ENCODE peak calls at places on chromosomes 13 and 19, in four cellular contexts. A is lower lobe of right lung; Y is COR-L47; S is activated naive CD8-positive, alpha-beta T cell treated with anti-CD3 and anti-CD28 coated beads, Interleukin-2, amount 50 U/mL, for 16 hours. J is an unnamed sample.
A peak's percentile ranks its signal among the peaks of the same experiment; 100 is the strongest.

GRCh38 chr19:40598918-40599307 is 2.3 kb upstream of the LTBP4 start:
- DNase-seq in A (no peak), Y (no peak), S (no peak), J (no peak)

GRCh38 chr19:472005-472858 is 11.4 kb upstream of the SHC2 start:
- DNase-seq in A (no peak), Y (no peak), S (no peak), J (no peak)

GRCh38 chr13:46844431-46844830 is 47.5 kb upstream of the ESD start:
- DNase-seq in A (no peak), Y (no peak), S (no peak), J (no peak)

GRCh38 chr13:109918179-109918651 is 131.8 kb upstream of the IRS2 start:
- DNase-seq in A (no peak), Y (no peak), S (no peak), J (no peak)

GRCh38 chr13:24264976-24265375 is 44.4 kb upstream of the C1QTNF9 start:
- DNase-seq in A (peak; percentile 75), Y (no peak), S (peak; percentile 35), J (peak; percentile 74)

GRCh38 chr19:53879145-53880037 is 2.6 kb upstream of the PRKCG start:
- DNase-seq in A (peak; percentile 92), Y (peak; percentile 54), S (peak; percentile 61), J (peak; percentile 56)

GRCh38 chr13:89380101-89380500 is 1708.9 kb downstream of the SLITRK5 start:
- DNase-seq in A (no peak), Y (peak; percentile 46), S (no peak), J (no peak)

GRCh38 chr13:102944821-102945220 is 99.0 kb downstream of the ERCC5 start:
- DNase-seq in A (no peak), Y (no peak), S (no peak), J (no peak)

GRCh38 chr19:32258167-32258566 is 87.2 kb upstream of the ZNF507 start:
- DNase-seq in A (no peak), Y (no peak), S (no peak), J (no peak)

GRCh38 chr19:55176116-55176515 is 4.0 kb downstream of the SYT5 start:
- DNase-seq in A (no peak), Y (no peak), S (no peak), J (no peak)

GRCh38 chr13:27578121-27579030 is 42.0 kb downstream of the LNX2 start:
- DNase-seq in A (no peak), Y (no peak), S (no peak), J (no peak)

GRCh38 chr19:860481-861098 is 1.1 kb downstream of the CFD start:
- DNase-seq in A (peak; percentile 85), Y (peak; percentile 82), S (no peak), J (peak; percentile 38)

GRCh38 chr19:18776736-18777135 is 14.4 kb downstream of the COMP start:
- DNase-seq in A (no peak), Y (no peak), S (no peak), J (no peak)

GRCh38 chr19:19261350-19262189 is 11.5 kb downstream of the TM6SF2 start:
- DNase-seq in A (no peak), Y (no peak), S (no peak), J (no peak)

GRCh38 chr19:21839966-21840365 is 4.0 kb upstream of the ZNF43 start:
- DNase-seq in A (no peak), Y (no peak), S (no peak), J (no peak)

GRCh38 chr19:53906211-53907192 is 2.6 kb upstream of the CACNG7 start:
- DNase-seq in A (peak; percentile 73), Y (no peak), S (peak; percentile 46), J (peak; percentile 49)

GRCh38 chr19:3189702-3190469 is 4.2 kb downstream of the NCLN start:
- DNase-seq in A (no peak), Y (no peak), S (no peak), J (no peak)

J was measured in T follicular helper cell.